ENCODE peak calls at places on chromosomes 12 and 14, in ten cellular contexts. B, S, F, Q, V, D, T, K, I and G are unnamed samples.

GRCh38 chr14:43687866-43688265 is 819.2 kb downstream of the FSCB start:
- DNase-seq in T (no peak), V (no peak), F (peak), B (no peak), Q (no peak), I (peak), D (no peak), K (no peak), S (no peak), G (peak)

GRCh38 chr12:59365133-59365532 is 230.7 kb upstream of the SLC16A7 start:
- DNase-seq in B (no peak), V (no peak), I (no peak), Q (no peak), F (no peak), D (no peak), S (no peak), K (no peak), T (no peak), G (no peak)

GRCh38 chr12:89960607-89961394 is 252.2 kb upstream of the ATP2B1 start:
- DNase-seq in B (no peak), V (no peak), T (no peak), S (no peak), Q (no peak), K (no peak), F (no peak), D (no peak), I (peak), G (peak)

GRCh38 chr12:74537126-74537706 is 419 bp upstream of the ATXN7L3B start:
- DNase-seq in I (peak), F (no peak), S (no peak), T (peak), D (peak), Q (peak), K (peak), V (no peak), B (peak), G (peak)

GRCh38 chr14:80973918-80974317 is 18.5 kb downstream of the TSHR start:
- DNase-seq in S (no peak), V (no peak), D (no peak), I (no peak), T (peak), Q (peak), K (no peak), F (peak), B (no peak), G (no peak)

GRCh38 chr14:33733721-33734120 is 217.2 kb downstream of the EGLN3 start:
- DNase-seq in T (no peak), D (no peak), V (no peak), I (no peak), K (no peak), S (no peak), B (no peak), F (no peak), Q (no peak), G (no peak)

GRCh38 chr14:100531591-100532121 is 55.6 kb downstream of the BEGAIN start:
- DNase-seq in V (no peak), Q (no peak), D (no peak), F (no peak), K (no peak), I (no peak), T (no peak), S (no peak), B (no peak), G (no peak)

GRCh38 chr14:105299654-105300541 is 903 bp downstream of the BRF1 start:
- DNase-seq in F (no peak), B (no peak), Q (peak), D (no peak), I (no peak), V (no peak), S (peak), T (peak), K (no peak), G (no peak)